ENCODE peak calls at places on chromosomes 12 and 14, in six cellular contexts. T is stimulated activated CD4-positive, alpha-beta T cell treated with anti-CD3 and anti-CD28 coated beads, Interleukin-15, amount 100 ng/mL, for 1 hour; L is foreskin fibroblast; Q is cardiac muscle cell; O is NCI-H2171 treated with DMSO at 0.1 percent for 48 hours; M is endothelial cell. U is an unnamed sample.

GRCh38 chr14:100076133-100076532 is 10.9 kb downstream of the EVL start:
- DNase-seq in T (no peak), Q (no peak), O (no peak), L (peak; percentile 20), M (peak; percentile 19), U (no peak)

GRCh38 chr14:89255852-89256251 is 161.2 kb downstream of the FOXN3 start:
- DNase-seq in O (no peak), Q (no peak), M (no peak), T (no peak), L (no peak), U (no peak)

GRCh38 chr12:101698782-101699347 is 1.4 kb downstream of the CHPT1 start:
- DNase-seq in M (no peak), O (no peak), Q (no peak), L (peak; percentile 13), T (no peak), U (no peak)

GRCh38 chr12:110042260-110042659 is 6.1 kb downstream of the C12orf76 start:
- DNase-seq in L (no peak), O (no peak), Q (no peak), T (no peak), M (no peak), U (no peak)

GRCh38 chr14:33880330-33880729 is 70.5 kb downstream of the EGLN3 start:
- DNase-seq in Q (no peak), T (no peak), O (no peak), L (no peak), M (no peak), U (no peak)

GRCh38 chr14:49852351-49853157 is at the start of gene NEMF:
- DNase-seq in L (peak; percentile 72), Q (peak; percentile 90), O (peak; percentile 90), T (peak; percentile 67), M (peak; percentile 87), U (no peak)

GRCh38 chr12:121774968-121775474 is 18.5 kb downstream of the RHOF start:
- DNase-seq in T (no peak), L (no peak), O (no peak), Q (no peak), M (no peak), U (no peak)

GRCh38 chr12:78818487-78818886 is 46.1 kb upstream of the SYT1 start:
- DNase-seq in Q (no peak), M (no peak), T (no peak), L (no peak), O (no peak), U (no peak)

GRCh38 chr14:102320033-102320660 is 601 bp downstream of the ZNF839 start:
- DNase-seq in L (peak; percentile 42), T (peak; percentile 29), Q (peak; percentile 68), M (peak; percentile 40), O (peak; percentile 33), U (peak; percentile 77)

GRCh38 chr12:111074559-111074958 is 154.2 kb upstream of the MYL2 start:
- DNase-seq in M (no peak), L (no peak), Q (no peak), T (no peak), O (peak; percentile 69), U (no peak)

GRCh38 chr12:101634724-101635123 is 40.0 kb downstream of the MYBPC1 start:
- DNase-seq in L (no peak), M (no peak), T (no peak), O (no peak), Q (no peak), U (no peak)

GRCh38 chr12:106021516-106021915 is 117.2 kb downstream of the NUAK1 start:
- DNase-seq in M (no peak), Q (peak; percentile 5), T (no peak), O (no peak), L (no peak), U (no peak)

GRCh38 chr14:52563120-52563519 is 10.5 kb downstream of the GPR137C start:
- DNase-seq in O (no peak), M (no peak), L (peak; percentile 62), Q (no peak), T (no peak), U (no peak)

GRCh38 chr12:57214398-57214781 is 2.2 kb upstream of the NXPH4 start:
- DNase-seq in Q (peak; percentile 76), M (peak; percentile 71), L (no peak), T (peak; percentile 51), O (peak; percentile 82), U (no peak)

GRCh38 chr14:24408764-24409163 is 10.0 kb downstream of the NYNRIN start:
- DNase-seq in T (no peak), O (peak; percentile 75), M (no peak), L (no peak), Q (no peak), U (no peak)

GRCh38 chr12:108711486-108712163 is 19.7 kb downstream of the CORO1C start:
- DNase-seq in L (no peak), M (no peak), O (no peak), T (no peak), Q (no peak), U (no peak)

GRCh38 chr12:26091837-26092236 is 33.0 kb downstream of the BHLHE41 start:
- DNase-seq in L (no peak), T (no peak), M (peak; percentile 14), O (no peak), Q (peak; percentile 32), U (no peak)

GRCh38 chr12:62438098-62438692 is 28.4 kb upstream of the MON2 start:
- DNase-seq in Q (peak; percentile 67), O (peak; percentile 40), M (peak; percentile 64), L (peak; percentile 38), T (no peak), U (no peak)

GRCh38 chr14:32564591-32564990 is 235.5 kb downstream of the AKAP6 start:
- DNase-seq in L (no peak), M (no peak), Q (no peak), T (no peak), O (no peak), U (no peak)

GRCh38 chr12:108729612-108730336 is 1.5 kb downstream of the CORO1C start:
- DNase-seq in O (peak; percentile 53), T (no peak), Q (peak; percentile 29), M (no peak), L (peak; percentile 18), U (no peak)

GRCh38 chr14:90483551-90483950 is 86.7 kb downstream of the CALM1 start:
- DNase-seq in O (peak; percentile 68), Q (no peak), L (no peak), T (no peak), M (no peak), U (no peak)

GRCh38 chr14:53149656-53150319 is 3.3 kb downstream of the DDHD1 start:
- DNase-seq in T (no peak), M (no peak), O (no peak), Q (no peak), L (no peak), U (no peak)

GRCh38 chr12:102462803-102463499 is 17.4 kb downstream of the IGF1 start:
- DNase-seq in L (no peak), O (no peak), M (no peak), T (no peak), Q (no peak), U (no peak)

GRCh38 chr12:81181701-81182100 is 103.8 kb downstream of the ACSS3 start:
- DNase-seq in L (no peak), O (no peak), T (no peak), M (no peak), Q (no peak), U (no peak)

U was measured in ascending aorta.